ENCODE peak calls at places on chromosomes 4 and X, in eight cellular contexts. L, I, J, H, Y, Z, C and R are unnamed samples.
A peak's percentile ranks its signal among the peaks of the same experiment; 100 is the strongest.

GRCh38 chr4:48570646-48571220 is 80.7 kb downstream of the ZAR1 start:
- DNase-seq in Y (no peak), J (peak; percentile 67), H (no peak), I (no peak), C (peak; percentile 21), L (peak; percentile 7), Z (no peak), R (no peak)

GRCh38 chr4:129179276-129179675 is 83.3 kb downstream of the C4orf33 start:
- DNase-seq in L (no peak), I (no peak), Y (no peak), H (no peak), Z (no peak), J (no peak), C (no peak), R (peak; percentile 76)

GRCh38 chr4:176902710-176903323 is 110.1 kb upstream of the VEGFC start:
- DNase-seq in H (no peak), Z (no peak), I (no peak), L (peak; percentile 62), C (peak; percentile 88), Y (no peak), J (peak; percentile 72), R (no peak)

GRCh38 chrX:129793604-129794191 is 13.9 kb downstream of the SASH3 start:
- DNase-seq in Z (no peak), J (no peak), I (no peak), Y (no peak), C (no peak), L (no peak), H (no peak), R (no peak)

GRCh38 chr4:151700566-151701316 is 60.1 kb downstream of the GATB start:
- DNase-seq in L (no peak), J (no peak), H (no peak), I (no peak), Y (no peak), C (no peak), Z (no peak), R (no peak)

GRCh38 chr4:184280591-184281071 is 63.0 kb upstream of the ENPP6 start:
- DNase-seq in I (no peak), Y (no peak), C (no peak), H (no peak), Z (no peak), J (no peak), L (no peak), R (no peak)

GRCh38 chr4:7650606-7651400 is 216.1 kb upstream of the PSAPL1 start:
- DNase-seq in L (no peak), H (no peak), Y (no peak), Z (peak; percentile 57), C (no peak), I (no peak), J (no peak), R (peak; percentile 34)

GRCh38 chr4:68591204-68591603 is 15.1 kb upstream of the UGT2B17 start:
- DNase-seq in H (no peak), J (no peak), Z (no peak), L (no peak), C (no peak), Y (no peak), I (no peak), R (no peak)

GRCh38 chr4:176875441-176875930 is 82.8 kb upstream of the VEGFC start:
- DNase-seq in Y (no peak), L (no peak), J (peak; percentile 62), H (no peak), I (no peak), Z (peak; percentile 9), C (no peak), R (no peak)

GRCh38 chr4:38177035-38177791 is 217.0 kb downstream of the PTTG2 start:
- DNase-seq in C (no peak), H (no peak), I (peak; percentile 43), Z (no peak), Y (peak; percentile 7), L (no peak), J (no peak), R (no peak)

GRCh38 chrX:3371163-3371562 is 24.7 kb upstream of the MXRA5 start:
- DNase-seq in H (no peak), I (no peak), Y (no peak), Z (no peak), C (no peak), L (no peak), J (no peak), R (no peak)

GRCh38 chrX:19954707-19955106 is 36.2 kb downstream of the BCLAF3 start:
- DNase-seq in L (no peak), H (no peak), I (no peak), Z (no peak), Y (no peak), J (no peak), C (no peak), R (no peak)

GRCh38 chr4:151471728-151472127 is 62.8 kb downstream of the FHIP1A start:
- DNase-seq in Y (no peak), H (no peak), L (no peak), Z (no peak), I (no peak), C (no peak), J (no peak), R (no peak)

GRCh38 chrX:103817502-103817901 is 14.6 kb downstream of the RAB9B start:
- DNase-seq in J (peak; percentile 31), I (peak; percentile 21), L (no peak), Y (no peak), H (peak; percentile 39), C (no peak), Z (peak; percentile 74), R (peak; percentile 39)

GRCh38 chr4:131764730-131765129 is 1384.4 kb upstream of the PCDH10 start:
- DNase-seq in C (no peak), Z (no peak), H (no peak), I (no peak), L (no peak), J (no peak), Y (no peak), R (no peak)

GRCh38 chr4:3237266-3237665 is 11.7 kb upstream of the MSANTD1 start:
- DNase-seq in L (no peak), Z (no peak), I (no peak), Y (no peak), H (no peak), C (no peak), J (no peak), R (no peak)

GRCh38 chrX:24720036-24720435 is 26.3 kb downstream of the POLA1 start:
- DNase-seq in I (no peak), C (no peak), L (no peak), Z (no peak), J (no peak), H (no peak), Y (no peak), R (no peak)

GRCh38 chr4:71189471-71189870 is 149.3 kb upstream of the SLC4A4 start:
- DNase-seq in C (no peak), L (peak; percentile 57), I (no peak), H (no peak), J (no peak), Y (no peak), Z (no peak), R (no peak)